ENCODE peak calls at places on chromosome 13, in six cellular contexts. E is nephron progenitor cell, U is NCI-H1048, W is astrocyte, K is sigmoid colon, B is NCI-H1092. V is an unnamed sample.

GRCh38 chr13:42864952-42865634 is 83.7 kb downstream of the FAM216B start:
- DNase-seq in K (no peak), E (no peak), W (no peak), U (no peak), B (no peak), V (no peak)

GRCh38 chr13:30735025-30735967 is at the start of gene ALOX5AP:
- DNase-seq in B (no peak), U (no peak), E (no peak), W (no peak), K (no peak), V (no peak)

GRCh38 chr13:51524846-51525566 is 59.3 kb upstream of the WDFY2 start:
- DNase-seq in E (no peak), W (peak; percentile 72), U (no peak), B (no peak), K (no peak), V (no peak)

GRCh38 chr13:40026741-40027140 is 371.3 kb downstream of the COG6 start:
- DNase-seq in B (no peak), K (no peak), W (no peak), E (no peak), U (no peak), V (no peak)

GRCh38 chr13:107407074-107407473 is 808.3 kb downstream of the LIG4 start:
- DNase-seq in E (no peak), K (no peak), B (no peak), W (no peak), U (no peak), V (no peak)

GRCh38 chr13:95456837-95457236 is 95.7 kb upstream of the CLDN10 start:
- DNase-seq in W (no peak), K (no peak), U (no peak), B (no peak), E (no peak), V (no peak)

GRCh38 chr13:66425741-66426140 is 804.4 kb downstream of the PCDH9 start:
- DNase-seq in W (peak; percentile 60), U (no peak), K (no peak), B (no peak), E (no peak), V (no peak)

GRCh38 chr13:112618501-112618900 is 30.5 kb upstream of the TUBGCP3 start:
- DNase-seq in U (no peak), W (no peak), K (no peak), E (no peak), B (no peak), V (no peak)

GRCh38 chr13:110841846-110842245 is 73.0 kb downstream of the ANKRD10 start:
- DNase-seq in W (no peak), U (no peak), K (no peak), E (no peak), B (no peak), V (peak; percentile 22)

GRCh38 chr13:90594694-90595093 is 752.8 kb upstream of the MIR17HG start:
- DNase-seq in W (peak; percentile 41), K (no peak), U (no peak), E (no peak), B (no peak), V (peak; percentile 90)

GRCh38 chr13:106176103-106176502 is 359.4 kb downstream of the EFNB2 start:
- DNase-seq in E (no peak), U (no peak), W (peak; percentile 93), B (no peak), K (no peak), V (no peak)

GRCh38 chr13:93767917-93768422 is 541.4 kb downstream of the GPC6 start:
- DNase-seq in K (no peak), U (no peak), E (no peak), B (no peak), W (no peak), V (peak; percentile 97)

GRCh38 chr13:27535546-27535945 is 84.8 kb downstream of the LNX2 start:
- DNase-seq in B (no peak), E (no peak), K (no peak), W (no peak), U (no peak), V (no peak)

GRCh38 chr13:40665061-40665753 is 1.2 kb downstream of the FOXO1 start:
- DNase-seq in U (no peak), E (peak; percentile 58), B (no peak), W (peak; percentile 22), K (no peak), V (no peak)

GRCh38 chr13:40383132-40383531 is 283.3 kb downstream of the FOXO1 start:
- DNase-seq in B (no peak), E (no peak), W (no peak), U (no peak), K (no peak), V (no peak)

GRCh38 chr13:29170451-29171082 is 350.4 kb downstream of the MTUS2 start:
- DNase-seq in E (no peak), U (no peak), W (no peak), B (no peak), K (no peak), V (no peak)

GRCh38 chr13:97875218-97875617 is 78.3 kb upstream of the IPO5 start:
- DNase-seq in E (no peak), U (no peak), K (no peak), B (no peak), W (no peak), V (no peak)